ENCODE peak calls at places on chromosomes 4 and X, in six cellular contexts. N is G401; W is EH; U is stimulated activated CD4-positive, alpha-beta T cell treated with anti-CD3 and anti-CD28 coated beads, Interleukin-12 subunit alpha, Interleukin-12 subunit beta, amount 100 ng/mL, for 24 hours; Z is left lung; Q is psoas muscle. R is an unnamed sample.

GRCh38 chr4:76256968-76257367 is 5.4 kb downstream of the FAM47E start:
- DNase-seq in N (no peak), W (no peak), U (no peak), Z (no peak), Q (no peak), R (no peak)

GRCh38 chrX:150902434-150903109 is 4.1 kb upstream of the CD99L2 start:
- DNase-seq in N (no peak), W (no peak), U (no peak), Z (no peak), Q (no peak), R (no peak)

GRCh38 chr4:41213563-41214157 is 682 bp downstream of the APBB2 start:
- DNase-seq in N (peak), W (peak), U (no peak), Z (peak), Q (peak), R (no peak)

GRCh38 chr4:152616804-152617203 is 63.0 kb downstream of the TMEM154 start:
- DNase-seq in N (no peak), W (no peak), U (no peak), Z (no peak), Q (no peak), R (no peak)

GRCh38 chr4:189981970-189982369 is 41.3 kb downstream of the FRG1 start:
- DNase-seq in N (no peak), W (no peak), U (no peak), Z (no peak), Q (no peak), R (no peak)

GRCh38 chr4:38711066-38711465 is 47.1 kb downstream of the KLF3 start:
- DNase-seq in N (no peak), W (no peak), U (no peak), Z (no peak), Q (no peak), R (no peak)

GRCh38 chr4:165190591-165191212 is 16.7 kb upstream of the KLHL2 start:
- DNase-seq in N (no peak), W (no peak), U (no peak), Z (no peak), Q (no peak), R (no peak)

GRCh38 chrX:129875669-129876068 is 30.3 kb upstream of the UTP14A start:
- DNase-seq in N (no peak), W (peak), U (no peak), Z (no peak), Q (no peak), R (peak)

GRCh38 chrX:143837444-143837843 is 46.4 kb upstream of the UBE2NL start:
- DNase-seq in N (no peak), W (no peak), U (no peak), Z (peak), Q (no peak), R (no peak)

GRCh38 chr4:186015212-186015817 is 53.6 kb upstream of the TLR3 start:
- DNase-seq in N (no peak), W (no peak), U (no peak), Z (no peak), Q (no peak), R (no peak)

GRCh38 chr4:123327346-123327745 is 69.2 kb upstream of the SPRY1 start:
- DNase-seq in N (no peak), W (no peak), U (no peak), Z (no peak), Q (no peak), R (no peak)

GRCh38 chrX:108018659-108019381 is 26.0 kb upstream of the VSIG1 start:
- DNase-seq in N (no peak), W (no peak), U (no peak), Z (no peak), Q (no peak), R (no peak)

GRCh38 chrX:56762220-56762619 is 33.2 kb downstream of the NBDY start:
- DNase-seq in N (no peak), W (no peak), U (no peak), Z (no peak), Q (no peak), R (no peak)

GRCh38 chr4:4386736-4387392 is at the start of gene NSG1:
- DNase-seq in N (peak), W (peak), U (no peak), Z (no peak), Q (no peak), R (peak)

GRCh38 chr4:22129454-22130075 is 181.0 kb upstream of the KCNIP4 start:
- DNase-seq in N (no peak), W (peak), U (no peak), Z (no peak), Q (no peak), R (peak)

GRCh38 chrX:83278988-83279387 is 229.1 kb upstream of the POU3F4 start:
- DNase-seq in N (no peak), W (no peak), U (no peak), Z (no peak), Q (no peak), R (no peak)

GRCh38 chrX:107325467-107325866 is 119.1 kb downstream of the DNAAF6 start:
- DNase-seq in N (no peak), W (no peak), U (no peak), Z (no peak), Q (peak), R (no peak)

R was measured in AG08395.